ENCODE peak calls at places on chromosomes 3 and 15, in five cellular contexts. X is fibroblast of the conjunctiva, Z is stromal cell of bone marrow, H is frontal cortex, S is upper lobe of right lung. G is an unnamed sample.
A peak's percentile ranks its signal among the peaks of the same experiment; 100 is the strongest.

GRCh38 chr3:15634671-15635661 is 33.4 kb downstream of the BTD start:
- DNase-seq in X (peak; percentile 62), Z (peak; percentile 59), H (no peak), S (no peak), G (no peak)

GRCh38 chr15:57772223-57772957 is 65.9 kb downstream of the POLR2M start:
- DNase-seq in X (no peak), Z (peak; percentile 61), H (no peak), S (no peak), G (no peak)

GRCh38 chr3:112799946-112800345 is 46.7 kb downstream of the CD200R1L start:
- DNase-seq in X (no peak), Z (no peak), H (no peak), S (no peak), G (peak; percentile 15)

GRCh38 chr3:20637729-20638128 is 451.7 kb upstream of the SGO1 start:
- DNase-seq in X (no peak), Z (no peak), H (no peak), S (no peak), G (no peak)

GRCh38 chr3:33401781-33402180 is 38.4 kb downstream of the UBP1 start:
- DNase-seq in X (no peak), Z (no peak), H (no peak), S (no peak), G (no peak)

GRCh38 chr3:105277656-105278055 is 89.1 kb upstream of the ALCAM start:
- DNase-seq in X (no peak), Z (peak; percentile 36), H (no peak), S (no peak), G (no peak)

GRCh38 chr15:66878761-66879160 is 176.7 kb downstream of the SMAD6 start:
- DNase-seq in X (no peak), Z (no peak), H (no peak), S (no peak), G (no peak)

GRCh38 chr3:193872265-193872753 is 263.6 kb upstream of the HES1 start:
- DNase-seq in X (peak; percentile 85), Z (peak; percentile 90), H (no peak), S (no peak), G (no peak)

GRCh38 chr15:25169318-25169717 is 214.5 kb downstream of the SNRPN start:
- DNase-seq in X (no peak), Z (no peak), H (no peak), S (peak; percentile 38), G (no peak)

GRCh38 chr15:56205061-56205876 is 38.4 kb downstream of the RFX7 start:
- DNase-seq in X (no peak), Z (peak; percentile 35), H (no peak), S (no peak), G (no peak)

GRCh38 chr15:68623301-68623892 is 44.6 kb downstream of the CORO2B start:
- DNase-seq in X (no peak), Z (no peak), H (no peak), S (no peak), G (no peak)

GRCh38 chr3:23129817-23130216 is 73.3 kb upstream of the UBE2E2 start:
- DNase-seq in X (peak; percentile 16), Z (no peak), H (no peak), S (no peak), G (no peak)

GRCh38 chr3:54905230-54905888 is 22.5 kb downstream of the LRTM1 start:
- DNase-seq in X (no peak), Z (no peak), H (no peak), S (no peak), G (no peak)

GRCh38 chr3:37015631-37016030 is 22.3 kb downstream of the MLH1 start:
- DNase-seq in X (no peak), Z (no peak), H (no peak), S (no peak), G (no peak)

GRCh38 chr3:53566450-53567145 is 72.2 kb downstream of the CACNA1D start:
- DNase-seq in X (no peak), Z (no peak), H (no peak), S (no peak), G (no peak)

GRCh38 chr3:194323785-194324735 is 27.1 kb downstream of the CPN2 start:
- DNase-seq in X (no peak), Z (no peak), H (no peak), S (no peak), G (no peak)